ENCODE peak calls at places on chromosomes 12 and 14, in six cellular contexts. B, U, L, V, N and J are unnamed samples.

GRCh38 chr14:80679273-80679672 is 262.3 kb downstream of the CEP128 start:
- DNase-seq in B (no peak), U (no peak), L (no peak), V (peak; percentile 1), N (no peak), J (no peak)

GRCh38 chr12:93061414-93062099 is 132.5 kb upstream of the EEA1 start:
- DNase-seq in B (no peak), U (no peak), L (no peak), V (no peak), N (no peak), J (no peak)

GRCh38 chr12:48773686-48774085 is 15.2 kb downstream of the ADCY6 start:
- DNase-seq in B (no peak), U (no peak), L (no peak), V (no peak), N (no peak), J (no peak)

GRCh38 chr14:31950760-31951637 is 126.1 kb upstream of the ARHGAP5 start:
- DNase-seq in B (no peak), U (peak; percentile 89), L (no peak), V (no peak), N (peak; percentile 51), J (peak; percentile 22)

GRCh38 chr12:49331360-49332222 is 5.4 kb downstream of the C1QL4 start:
- DNase-seq in B (peak; percentile 65), U (peak; percentile 83), L (peak; percentile 81), V (peak; percentile 50), N (peak; percentile 63), J (peak; percentile 45)

GRCh38 chr12:9971158-9971557 is at the start of gene CLEC12A:
- DNase-seq in B (no peak), U (no peak), L (no peak), V (no peak), N (no peak), J (no peak)

GRCh38 chr12:101115326-101115725 is 94.7 kb downstream of the SLC5A8 start:
- DNase-seq in B (no peak), U (no peak), L (no peak), V (no peak), N (no peak), J (no peak)

GRCh38 chr12:87820524-87821194 is 208.5 kb downstream of the C12orf50 start:
- DNase-seq in B (no peak), U (peak; percentile 91), L (no peak), V (no peak), N (no peak), J (no peak)

GRCh38 chr12:89707992-89708792 is 446 bp downstream of the ATP2B1 start:
- DNase-seq in B (peak; percentile 58), U (peak; percentile 22), L (peak; percentile 82), V (peak; percentile 51), N (peak; percentile 35), J (no peak)
- TF ChIP-seq POLR2A in B (no peak), U (peak; percentile 87), L (no peak), V (no peak), N (no peak), J (no peak)

GRCh38 chr12:122873540-122873939 is 22.4 kb downstream of the VPS37B start:
- DNase-seq in B (no peak), U (no peak), L (peak; percentile 59), V (no peak), N (no peak), J (no peak)

GRCh38 chr12:122870867-122871664 is 24.9 kb downstream of the VPS37B start:
- DNase-seq in B (no peak), U (no peak), L (peak; percentile 79), V (no peak), N (no peak), J (no peak)

GRCh38 chr12:122870163-122870842 is 25.6 kb downstream of the VPS37B start:
- DNase-seq in B (no peak), U (no peak), L (peak; percentile 56), V (no peak), N (no peak), J (no peak)

GRCh38 chr12:122872815-122873361 is 23.0 kb downstream of the VPS37B start:
- DNase-seq in B (no peak), U (no peak), L (peak; percentile 63), V (no peak), N (no peak), J (no peak)

GRCh38 chr12:122871851-122872785 is 23.8 kb downstream of the VPS37B start:
- DNase-seq in B (no peak), U (peak; percentile 44), L (peak; percentile 85), V (peak; percentile 30), N (peak; percentile 77), J (peak; percentile 74)
- TF ChIP-seq POLR2A in B (no peak), U (no peak), L (no peak), V (no peak), N (no peak), J (no peak)

DNA sequence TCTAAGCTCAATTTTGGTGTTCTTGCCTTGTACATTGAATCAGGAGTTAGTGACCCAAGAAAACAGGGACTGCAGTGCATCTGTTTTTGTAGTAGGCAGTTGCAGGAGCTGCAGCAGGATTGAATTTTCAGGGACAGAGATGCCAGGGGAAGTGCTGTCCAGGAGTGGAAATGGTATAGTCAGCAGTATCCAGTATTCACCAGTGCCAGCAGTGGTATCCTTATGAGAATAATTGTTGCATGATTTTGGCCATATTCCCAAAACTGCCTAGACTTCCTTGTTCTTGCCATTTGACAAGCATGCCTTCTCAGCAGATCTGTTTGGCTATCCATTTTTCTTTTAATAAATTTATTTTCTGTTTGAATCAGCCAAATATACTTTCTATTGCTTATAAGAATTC is 18.6 kb upstream of the ABCD2 start:
- DNase-seq in B (no peak), U (no peak), L (no peak), V (no peak), N (no peak), J (no peak)
- TF ChIP-seq POLR2A in B (no peak), U (no peak), L (no peak), V (no peak), N (no peak), J (no peak)

GRCh38 chr14:104967414-104968152 is 10.6 kb downstream of the AHNAK2 start:
- DNase-seq in B (no peak), U (peak; percentile 36), L (peak; percentile 87), V (no peak), N (peak; percentile 80), J (no peak)
- TF ChIP-seq POLR2A in B (no peak), U (no peak), L (peak; percentile 16), V (no peak), N (no peak), J (no peak)

GRCh38 chr14:53152909-53153701 is at the start of gene DDHD1:
- DNase-seq in B (peak; percentile 80), U (peak; percentile 71), L (peak; percentile 85), V (peak; percentile 93), N (peak; percentile 51), J (peak; percentile 33)
- TF ChIP-seq POLR2A in B (peak; percentile 88), U (peak; percentile 94), L (peak; percentile 30), V (peak; percentile 81), N (no peak), J (peak; percentile 64)

GRCh38 chr12:71754461-71755145 is at the start of gene RAB21:
- DNase-seq in B (peak; percentile 98), U (peak; percentile 98), L (peak; percentile 99), V (peak; percentile 97), N (peak; percentile 97), J (peak; percentile 98)
- TF ChIP-seq POLR2A in B (peak; percentile 89), U (peak; percentile 90), L (peak; percentile 96), V (peak; percentile 88), N (peak; percentile 88), J (peak; percentile 95)

GRCh38 chr14:21257395-21258193 is 11.6 kb downstream of the HNRNPC start:
- DNase-seq in B (no peak), U (no peak), L (no peak), V (no peak), N (no peak), J (no peak)

GRCh38 chr14:21255385-21256101 is 13.7 kb downstream of the HNRNPC start:
- DNase-seq in B (no peak), U (no peak), L (no peak), V (no peak), N (no peak), J (no peak)

GRCh38 chr14:21258889-21259787 is 10.1 kb downstream of the HNRNPC start:
- DNase-seq in B (no peak), U (no peak), L (no peak), V (no peak), N (no peak), J (no peak)

GRCh38 chr14:21256539-21257394 is 12.5 kb downstream of the HNRNPC start:
- DNase-seq in B (no peak), U (no peak), L (no peak), V (no peak), N (no peak), J (no peak)

DNA sequence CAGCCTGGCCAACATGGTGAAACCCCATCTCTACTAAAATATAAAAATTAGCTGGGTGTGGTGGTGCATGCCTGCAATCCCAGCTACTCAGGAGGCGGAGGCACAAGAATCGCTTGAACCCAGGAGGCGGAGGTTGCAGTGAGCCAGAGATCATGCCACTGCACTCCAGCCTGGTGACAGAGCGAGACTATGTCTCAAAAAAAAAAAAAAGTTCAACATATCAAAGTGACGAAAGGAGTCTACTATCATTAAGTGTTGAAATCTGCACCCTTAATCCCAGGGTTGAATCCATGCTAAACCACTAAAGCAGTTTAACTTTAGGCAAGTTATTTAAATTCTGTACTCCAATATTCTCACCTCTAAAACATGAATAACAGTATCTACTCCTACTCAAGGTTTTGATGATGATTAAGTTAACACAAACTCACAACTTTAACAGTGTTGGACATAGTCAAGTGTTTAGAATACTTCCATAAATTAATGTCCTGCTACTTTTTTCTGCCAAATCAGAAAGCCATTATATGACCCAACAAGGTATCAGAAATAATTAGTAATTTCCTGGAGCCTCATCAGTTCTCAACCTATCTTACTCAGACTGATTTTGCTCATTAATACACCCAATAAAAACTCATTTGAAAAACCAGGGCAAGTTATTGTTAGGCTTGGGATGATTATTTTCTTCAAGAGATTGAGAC is 10.9 kb downstream of the HNRNPC start:
- DNase-seq in B (no peak), U (no peak), L (no peak), V (no peak), N (no peak), J (no peak)
- TF ChIP-seq POLR2A in B (no peak), U (no peak), L (no peak), V (no peak), N (no peak), J (no peak)

GRCh38 chr12:106246891-106247730 is 709 bp downstream of the CKAP4 start:
- DNase-seq in B (peak; percentile 67), U (peak; percentile 54), L (peak; percentile 90), V (peak; percentile 58), N (peak; percentile 43), J (peak; percentile 49)
- TF ChIP-seq POLR2A in B (no peak), U (peak; percentile 21), L (no peak), V (no peak), N (no peak), J (no peak)

GRCh38 chr12:6493580-6494350 is at the start of gene NCAPD2:
- DNase-seq in B (peak; percentile 92), U (peak; percentile 98), L (peak; percentile 97), V (peak; percentile 97), N (peak; percentile 95), J (peak; percentile 84)
- TF ChIP-seq POLR2A in B (peak; percentile 71), U (peak; percentile 69), L (peak; percentile 18), V (peak; percentile 70), N (no peak), J (no peak)